ENCODE peak calls at places on chromosomes 11 and 22, in six cellular contexts. T is right cardiac atrium; W is kidney epithelial cell; C is stimulated activated CD4-positive, alpha-beta T cell treated with anti-CD3 and anti-CD28 coated beads, Interleukin-4, amount 100 ng/mL, for 24 hours; Z is GM04504; K is occipital lobe. O is an unnamed sample.

GRCh38 chr11:8075119-8075726 is 5.8 kb upstream of the TUB start:
- DNase-seq in T (no peak), K (no peak), Z (no peak), W (no peak), C (no peak), O (no peak)

GRCh38 chr22:37283393-37283937 is 1.2 kb downstream of the CYTH4 start:
- DNase-seq in W (no peak), T (no peak), K (no peak), Z (no peak), C (peak), O (no peak)

GRCh38 chr22:37057796-37058510 is 6.4 kb downstream of the KCTD17 start:
- DNase-seq in C (no peak), T (peak), W (no peak), K (no peak), Z (no peak), O (no peak)

GRCh38 chr11:72308226-72309073 is 64.5 kb upstream of the PHOX2A start:
- DNase-seq in C (no peak), W (peak), T (no peak), Z (peak), K (peak), O (peak)

GRCh38 chr11:12786450-12786849 is 112.2 kb downstream of the TEAD1 start:
- DNase-seq in K (no peak), Z (no peak), C (no peak), T (no peak), W (no peak), O (no peak)

GRCh38 chr11:65576867-65577755 is 1.3 kb downstream of the EHBP1L1 start:
- DNase-seq in K (no peak), T (peak), Z (no peak), C (peak), W (no peak), O (no peak)

GRCh38 chr11:5153574-5154431 is 754 bp downstream of the OR52A1 start:
- DNase-seq in W (no peak), Z (no peak), K (no peak), T (no peak), C (no peak), O (no peak)

GRCh38 chr11:19723572-19724342 is 11.1 kb downstream of the NAV2 start:
- DNase-seq in T (peak), K (peak), Z (peak), W (no peak), C (peak), O (no peak)

GRCh38 chr22:46752286-46752685 is 10.2 kb upstream of the TBC1D22A start:
- DNase-seq in T (peak), Z (no peak), W (no peak), K (no peak), C (no peak), O (no peak)

GRCh38 chr11:133990501-133990900 is 33.7 kb upstream of the IGSF9B start:
- DNase-seq in C (no peak), Z (no peak), W (no peak), T (no peak), K (no peak), O (no peak)

GRCh38 chr11:93034031-93034430 is 64.6 kb downstream of the MTNR1B start:
- DNase-seq in Z (no peak), C (no peak), T (no peak), W (no peak), K (no peak), O (no peak)

GRCh38 chr22:41598081-41598480 is 8.4 kb upstream of the PMM1 start:
- DNase-seq in K (no peak), Z (no peak), C (no peak), T (no peak), W (no peak), O (no peak)

GRCh38 chr11:11672764-11673163 is 51.0 kb upstream of the GALNT18 start:
- DNase-seq in Z (no peak), T (no peak), K (no peak), C (no peak), W (no peak), O (no peak)

GRCh38 chr11:79436911-79437273 is 3.9 kb downstream of the TENM4 start:
- DNase-seq in K (no peak), T (no peak), W (no peak), C (no peak), Z (no peak), O (no peak)

GRCh38 chr22:46007003-46007847 is 30.3 kb upstream of the WNT7B start:
- DNase-seq in T (peak), W (peak), K (no peak), C (no peak), Z (peak), O (no peak)

GRCh38 chr22:40243891-40244290 is 66.2 kb downstream of the TNRC6B start:
- DNase-seq in Z (no peak), C (no peak), W (no peak), K (no peak), T (no peak), O (no peak)

GRCh38 chr11:3854977-3855807 is at the start of gene STIM1:
- DNase-seq in T (peak), C (peak), Z (peak), K (peak), W (peak), O (peak)

GRCh38 chr22:48378673-48379072 is 1449.0 kb downstream of the BRD1 start:
- DNase-seq in W (no peak), Z (no peak), T (no peak), C (no peak), K (no peak), O (no peak)

GRCh38 chr11:92226331-92227232 is 2.0 kb downstream of the FAT3 start:
- DNase-seq in Z (no peak), C (no peak), K (peak), W (no peak), T (peak), O (no peak)

GRCh38 chr11:94739331-94739730 is 28.8 kb upstream of the AMOTL1 start:
- DNase-seq in K (no peak), C (no peak), W (no peak), T (no peak), Z (no peak), O (no peak)

GRCh38 chr22:32422062-32422461 is 10.0 kb upstream of the RTCB start:
- DNase-seq in C (no peak), K (no peak), W (no peak), T (no peak), Z (no peak), O (no peak)

GRCh38 chr22:42608481-42609361 is 6.0 kb downstream of the POLDIP3 start:
- DNase-seq in K (peak), T (peak), W (no peak), C (no peak), Z (no peak), O (no peak)

GRCh38 chr11:84780689-84781293 is 846.4 kb downstream of the DLG2 start:
- DNase-seq in Z (peak), T (no peak), C (no peak), W (no peak), K (no peak), O (no peak)

GRCh38 chr22:39954584-39955055 is 5.6 kb upstream of the TMA7B start:
- DNase-seq in Z (no peak), W (peak), T (no peak), K (no peak), C (no peak), O (peak)

GRCh38 chr11:127362754-127363153 is 362.2 kb upstream of the KIRREL3 start:
- DNase-seq in K (no peak), Z (no peak), T (no peak), C (no peak), W (no peak), O (no peak)

GRCh38 chr11:86565787-86566186 is 106.6 kb downstream of the ME3 start:
- DNase-seq in Z (no peak), C (no peak), K (no peak), T (no peak), W (no peak), O (no peak)

GRCh38 chr11:64698427-64698826 is 24.6 kb downstream of the NRXN2 start:
- DNase-seq in W (no peak), C (no peak), T (no peak), K (no peak), Z (no peak), O (no peak)

GRCh38 chr11:69657911-69658605 is 17.1 kb downstream of the LTO1 start:
- DNase-seq in K (no peak), W (no peak), T (peak), Z (no peak), C (no peak), O (no peak)

GRCh38 chr22:32649515-32650200 is 151.8 kb upstream of the TIMP3 start:
- DNase-seq in C (no peak), W (no peak), K (no peak), T (peak), Z (peak), O (no peak)

GRCh38 chr11:9069256-9069655 is 22.1 kb downstream of the SCUBE2 start:
- DNase-seq in T (no peak), W (no peak), C (no peak), K (no peak), Z (no peak), O (no peak)

GRCh38 chr11:7668911-7669310 is 4.4 kb downstream of the CYB5R2 start:
- DNase-seq in W (no peak), C (no peak), T (no peak), Z (no peak), K (no peak), O (no peak)

GRCh38 chr11:64516226-64516625 is 74.8 kb upstream of the SLC22A12 start:
- DNase-seq in C (no peak), W (no peak), Z (no peak), T (no peak), K (no peak), O (no peak)

GRCh38 chr11:88292156-88292844 is 45.2 kb downstream of the CTSC start:
- DNase-seq in Z (no peak), C (no peak), T (peak), W (no peak), K (no peak), O (no peak)

O was measured in GM04503.